ENCODE peak calls at places on chromosome 13, in seven cellular contexts. O is neuronal stem cell, F is H9, E is mesenchymal stem cell, U is mesendoderm, P is trophoblast cell, L is H1. T is an unnamed sample.

GRCh38 chr13:42959615-42960014 is 32.4 kb downstream of the EPSTI1 start:
- DNase-seq in O (no peak), F (no peak), E (no peak), U (no peak), P (no peak), L (no peak), T (no peak)

GRCh38 chr13:62294210-62294609 is 878.6 kb upstream of the PCDH20 start:
- DNase-seq in O (no peak), F (no peak), E (peak), U (no peak), P (no peak), L (no peak), T (peak)

GRCh38 chr13:46527237-46527636 is 25.7 kb upstream of the LRCH1 start:
- DNase-seq in O (no peak), F (no peak), E (no peak), U (no peak), P (no peak), L (no peak), T (no peak)

GRCh38 chr13:96811049-96811448 is 183.2 kb downstream of the OXGR1 start:
- DNase-seq in O (no peak), F (no peak), E (no peak), U (no peak), P (no peak), L (no peak), T (no peak)

GRCh38 chr13:106373989-106374572 is 161.4 kb downstream of the EFNB2 start:
- DNase-seq in O (no peak), F (no peak), E (peak), U (no peak), P (no peak), L (no peak), T (peak)

GRCh38 chr13:59000770-59001169 is 1163.0 kb downstream of the DIAPH3 start:
- DNase-seq in O (no peak), F (no peak), E (no peak), U (peak), P (no peak), L (no peak), T (no peak)

GRCh38 chr13:46211116-46211515 is 612 bp upstream of the LRRC63 start:
- DNase-seq in O (no peak), F (no peak), E (peak), U (peak), P (no peak), L (no peak), T (no peak)

GRCh38 chr13:75685239-75685697 is 49.1 kb downstream of the LMO7 start:
- DNase-seq in O (peak), F (peak), E (peak), U (peak), P (peak), L (no peak), T (peak)

GRCh38 chr13:101949681-101950080 is 452.2 kb downstream of the FGF14 start:
- DNase-seq in O (no peak), F (no peak), E (no peak), U (no peak), P (no peak), L (no peak), T (no peak)

GRCh38 chr13:47211106-47211505 is 314.3 kb upstream of the HTR2A start:
- DNase-seq in O (no peak), F (peak), E (peak), U (peak), P (no peak), L (no peak), T (peak)

GRCh38 chr13:63449549-63449948 is 2033.9 kb upstream of the PCDH20 start:
- DNase-seq in O (no peak), F (no peak), E (no peak), U (peak), P (no peak), L (no peak), T (no peak)

GRCh38 chr13:110723598-110723997 is 10.1 kb downstream of the ING1 start:
- DNase-seq in O (no peak), F (no peak), E (no peak), U (no peak), P (no peak), L (no peak), T (no peak)

GRCh38 chr13:30193279-30194234 is 113.8 kb downstream of the KATNAL1 start:
- DNase-seq in O (no peak), F (no peak), E (no peak), U (no peak), P (no peak), L (no peak), T (no peak)

GRCh38 chr13:111270126-111270525 is 50.3 kb upstream of the TEX29 start:
- DNase-seq in O (no peak), F (no peak), E (no peak), U (no peak), P (no peak), L (no peak), T (no peak)

GRCh38 chr13:111202745-111203144 is 87.6 kb downstream of the ARHGEF7 start:
- DNase-seq in O (no peak), F (no peak), E (peak), U (peak), P (peak), L (no peak), T (peak)

GRCh38 chr13:112784811-112785418 is 95.1 kb downstream of the ATP11A start:
- DNase-seq in O (no peak), F (no peak), E (no peak), U (no peak), P (no peak), L (peak), T (no peak)

GRCh38 chr13:40433577-40433976 is 232.9 kb downstream of the FOXO1 start:
- DNase-seq in O (no peak), F (no peak), E (no peak), U (no peak), P (no peak), L (no peak), T (no peak)

GRCh38 chr13:40190656-40191100 is 475.8 kb downstream of the FOXO1 start:
- DNase-seq in O (peak), F (no peak), E (peak), U (peak), P (no peak), L (no peak), T (peak)

GRCh38 chr13:111659236-111659635 is 338.8 kb downstream of the TEX29 start:
- DNase-seq in O (no peak), F (peak), E (no peak), U (no peak), P (no peak), L (no peak), T (no peak)

GRCh38 chr13:24680258-24680920 is at the start of gene ATP12A:
- DNase-seq in O (peak), F (peak), E (no peak), U (peak), P (no peak), L (peak), T (no peak)

GRCh38 chr13:26584713-26585112 is 27.2 kb downstream of the WASF3 start:
- DNase-seq in O (no peak), F (no peak), E (peak), U (no peak), P (no peak), L (no peak), T (peak)

GRCh38 chr13:66362485-66362884 is 867.7 kb downstream of the PCDH9 start:
- DNase-seq in O (no peak), F (no peak), E (no peak), U (no peak), P (no peak), L (no peak), T (peak)

GRCh38 chr13:66354880-66355279 is 875.3 kb downstream of the PCDH9 start:
- DNase-seq in O (no peak), F (no peak), E (no peak), U (no peak), P (no peak), L (no peak), T (no peak)

GRCh38 chr13:66359910-66360552 is 870.1 kb downstream of the PCDH9 start:
- DNase-seq in O (no peak), F (no peak), E (no peak), U (no peak), P (no peak), L (no peak), T (no peak)

GRCh38 chr13:66358564-66358963 is 871.6 kb downstream of the PCDH9 start:
- DNase-seq in O (no peak), F (no peak), E (no peak), U (no peak), P (no peak), L (no peak), T (no peak)

DNA sequence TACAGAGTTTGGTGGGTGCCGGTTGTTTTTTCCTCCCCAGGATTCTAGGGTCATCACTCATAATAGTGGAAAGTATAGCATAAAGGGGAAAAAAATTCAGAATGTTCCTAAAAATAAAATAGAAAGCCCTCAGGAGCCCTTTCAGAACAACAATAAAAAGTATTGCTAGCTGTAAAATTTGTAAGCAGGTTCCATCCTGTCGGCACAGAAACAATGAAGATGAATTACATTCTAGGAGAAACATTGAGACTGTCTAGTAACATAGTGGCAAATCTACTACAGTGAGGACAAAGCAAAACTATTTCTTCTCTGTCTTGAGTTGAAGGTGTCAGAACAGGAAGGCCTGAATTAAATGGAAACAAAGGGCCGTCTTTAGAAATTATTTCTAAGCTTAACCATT is 870.7 kb downstream of the PCDH9 start:
- DNase-seq in O (no peak), F (no peak), E (no peak), U (no peak), P (no peak), L (no peak), T (no peak)
- H2BK5ac ChIP-seq in O (no peak), F (no peak), E (no peak), U (no peak), P (no peak), L (no peak), T (no peak)

GRCh38 chr13:20400774-20401173 is 124.9 kb downstream of the CRYL1 start:
- DNase-seq in O (no peak), F (no peak), E (peak), U (no peak), P (no peak), L (no peak), T (peak)
- H3K23ac ChIP-seq in O (no peak), F (no peak), E (no peak), U (no peak), P (no peak), L (no peak), T (no peak)

GRCh38 chr13:31987535-31988170 is 43.9 kb upstream of the FRY start:
- DNase-seq in O (no peak), F (no peak), E (peak), U (no peak), P (no peak), L (no peak), T (no peak)
- H2BK5ac ChIP-seq in O (no peak), F (no peak), E (no peak), U (no peak), P (no peak), L (no peak), T (no peak)

DNA sequence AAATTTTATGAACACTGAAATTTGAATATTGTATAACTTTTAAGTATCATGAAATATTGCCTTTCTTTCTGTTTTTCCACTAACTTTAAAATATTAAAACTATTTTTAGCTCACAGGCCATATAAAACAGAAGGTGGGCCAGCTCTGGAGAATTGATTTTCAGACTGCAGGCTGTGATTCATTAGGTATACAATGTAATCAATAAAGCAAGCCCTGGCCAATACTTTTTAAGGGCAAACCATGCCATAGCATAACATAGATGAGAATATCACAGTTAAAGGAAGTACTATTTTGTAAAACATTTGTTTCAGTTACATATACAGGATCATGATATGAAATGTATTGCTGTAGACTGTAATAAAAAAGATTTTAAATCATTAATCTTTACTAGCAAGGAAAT is 197.6 kb downstream of the MAB21L1 start:
- DNase-seq in O (no peak), F (no peak), E (no peak), U (no peak), P (no peak), L (no peak), T (no peak)
- H3K23ac ChIP-seq in O (no peak), F (no peak), E (no peak), U (no peak), P (no peak), L (no peak), T (no peak)

GRCh38 chr13:21603531-21604448 is at the start of gene MICU2:
- DNase-seq in O (peak), F (peak), E (peak), U (peak), P (peak), L (peak), T (peak)
- H2BK5ac ChIP-seq in O (peak), F (no peak), E (peak), U (peak), P (peak), L (peak), T (peak)

DNA sequence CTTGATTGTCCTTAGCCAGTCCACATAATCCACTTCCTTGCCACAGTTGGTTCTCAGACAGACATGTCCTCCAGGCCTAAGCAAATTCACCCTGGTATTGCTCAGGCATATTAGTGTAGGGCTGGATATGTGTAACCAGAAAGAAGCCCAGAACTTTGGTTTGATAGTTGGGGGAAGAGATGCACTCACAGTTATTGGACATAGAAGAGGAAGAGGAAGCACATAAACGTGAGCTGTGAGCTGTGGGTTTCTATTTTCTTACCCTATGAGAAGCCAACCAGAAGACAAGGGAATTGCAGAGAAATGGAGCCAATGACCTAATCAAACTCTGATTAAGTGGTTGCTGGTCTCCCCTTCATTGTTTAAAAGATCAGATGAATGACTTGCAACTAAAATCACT is 24.3 kb upstream of the WDFY2 start:
- DNase-seq in O (no peak), F (no peak), E (no peak), U (no peak), P (no peak), L (no peak), T (no peak)
- H3K23ac ChIP-seq in O (no peak), F (no peak), E (no peak), U (no peak), P (no peak), L (no peak), T (no peak)

GRCh38 chr13:37925878-37926473 is 56.4 kb upstream of the TRPC4 start:
- DNase-seq in O (no peak), F (no peak), E (no peak), U (no peak), P (no peak), L (no peak), T (no peak)

GRCh38 chr13:37934339-37935191 is 65.0 kb upstream of the TRPC4 start:
- DNase-seq in O (no peak), F (peak), E (no peak), U (peak), P (no peak), L (peak), T (no peak)

GRCh38 chr13:37929308-37929707 is 59.7 kb upstream of the TRPC4 start:
- DNase-seq in O (no peak), F (no peak), E (no peak), U (no peak), P (no peak), L (no peak), T (no peak)
- H2BK5ac ChIP-seq in O (no peak), F (no peak), E (no peak), U (no peak), P (no peak), L (no peak), T (no peak)

GRCh38 chr13:77309254-77309653 is 17.6 kb downstream of the MYCBP2 start:
- DNase-seq in O (no peak), F (no peak), E (no peak), U (no peak), P (no peak), L (no peak), T (no peak)
- H3K23ac ChIP-seq in O (no peak), F (no peak), E (no peak), U (no peak), P (no peak), L (no peak), T (no peak)